ENCODE peak calls at places on chromosomes 5 and 9, in ten cellular contexts. A is fibroblast of lung; H is GM12864; S is cardiac muscle cell; K is NT2/D1; D is PC-3; G is OCI-LY7; N is CD4-positive, alpha-beta memory T cell; R is bronchial epithelial cell; O is PC-9. Z is an unnamed sample.

GRCh38 chr5:118007262-118007661 is 981.1 kb downstream of the DTWD2 start:
- DNase-seq in K (no peak), R (peak), D (no peak), H (no peak), G (no peak), N (no peak), A (no peak), S (no peak), O (no peak), Z (no peak)

GRCh38 chr9:20640331-20641187 is 18.3 kb upstream of the MLLT3 start:
- DNase-seq in G (peak), D (peak), H (peak), N (peak), K (no peak), A (no peak), O (no peak), R (peak), S (peak), Z (peak)

GRCh38 chr5:168187599-168187998 is 103.8 kb upstream of the WWC1 start:
- DNase-seq in G (no peak), K (no peak), R (no peak), O (no peak), S (peak), N (no peak), D (no peak), A (no peak), H (no peak), Z (no peak)

GRCh38 chr9:981491-981898 is 5.0 kb downstream of the DMRT3 start:
- DNase-seq in S (peak), O (no peak), K (no peak), G (no peak), D (no peak), N (no peak), H (no peak), A (no peak), R (no peak), Z (no peak)

GRCh38 chr5:179263391-179264052 is 81.7 kb downstream of the ADAMTS2 start:
- DNase-seq in R (no peak), O (no peak), A (no peak), N (no peak), K (no peak), S (no peak), D (no peak), G (no peak), H (no peak), Z (no peak)

GRCh38 chr9:34403554-34404380 is 27.1 kb upstream of the MYORG start:
- DNase-seq in S (peak), R (peak), D (peak), O (peak), H (no peak), G (peak), A (peak), K (peak), N (peak), Z (peak)

GRCh38 chr5:81021486-81021885 is 61.3 kb downstream of the RASGRF2 start:
- DNase-seq in K (no peak), H (no peak), O (no peak), R (no peak), S (no peak), G (no peak), A (peak), D (no peak), N (no peak), Z (no peak)

GRCh38 chr9:70534058-70534457 is 119.6 kb upstream of the KLF9 start:
- DNase-seq in K (no peak), S (no peak), R (peak), H (no peak), D (no peak), G (no peak), N (no peak), A (no peak), O (peak), Z (no peak)

GRCh38 chr9:113622600-113623400 is 159.3 kb downstream of the RGS3 start:
- DNase-seq in G (peak), D (peak), K (peak), S (peak), H (peak), O (peak), A (peak), N (no peak), R (peak), Z (no peak)

DNA sequence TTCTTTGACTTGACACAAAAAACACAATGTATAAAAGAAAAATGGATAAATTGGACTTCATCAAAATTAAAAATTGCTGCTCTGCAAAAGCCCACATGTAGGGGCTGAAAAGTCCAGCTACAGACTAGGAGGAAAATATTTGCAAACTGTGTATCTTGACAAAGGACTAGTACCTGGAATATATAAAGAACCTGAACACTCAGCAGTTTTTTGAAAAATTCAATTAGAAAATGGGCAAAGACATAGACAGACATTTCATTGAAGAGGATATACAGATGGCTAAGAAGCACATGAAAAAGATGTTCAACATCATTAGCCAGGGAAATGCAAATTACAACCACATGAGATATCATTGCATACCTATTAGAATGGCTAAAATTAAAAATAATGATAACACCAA is 18.5 kb upstream of the TAL2 start:
- DNase-seq in H (no peak), O (no peak), K (no peak), N (no peak), R (no peak), S (no peak), D (no peak), A (no peak), G (no peak), Z (no peak)
- H3K4me3 ChIP-seq in H (no peak), O (no peak), K (no peak), N (no peak), R (no peak), S (no peak), D (no peak), A (no peak), G (no peak), Z (no peak)

DNA sequence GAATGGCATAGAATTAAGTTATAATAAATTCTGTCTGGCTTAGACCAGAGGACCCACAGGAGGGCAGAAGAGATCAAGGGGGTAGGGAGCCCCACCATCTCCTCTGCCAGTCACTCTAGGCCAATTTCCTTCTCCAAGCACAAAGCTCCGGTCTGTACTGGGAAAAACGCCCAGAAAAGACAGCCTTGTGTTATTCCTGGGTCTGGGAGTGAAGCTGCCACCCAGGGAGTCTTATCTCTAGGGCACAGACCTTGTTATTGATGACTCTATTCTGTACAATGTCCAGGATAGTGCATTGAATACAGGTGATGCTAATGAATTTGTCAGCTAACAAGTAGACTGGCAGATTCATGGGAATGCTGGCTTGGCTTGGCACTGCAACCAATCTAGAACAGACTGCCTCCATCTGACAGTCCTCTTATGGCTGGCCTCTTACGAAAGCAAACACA is 60.7 kb downstream of the MED27 start:
- DNase-seq in D (no peak), A (no peak), K (no peak), S (no peak), N (no peak), G (no peak), O (no peak), H (no peak), R (no peak), Z (no peak)
- H3K4me3 ChIP-seq in D (no peak), A (no peak), K (no peak), S (no peak), N (no peak), G (no peak), O (no peak), H (no peak), R (no peak), Z (no peak)

DNA sequence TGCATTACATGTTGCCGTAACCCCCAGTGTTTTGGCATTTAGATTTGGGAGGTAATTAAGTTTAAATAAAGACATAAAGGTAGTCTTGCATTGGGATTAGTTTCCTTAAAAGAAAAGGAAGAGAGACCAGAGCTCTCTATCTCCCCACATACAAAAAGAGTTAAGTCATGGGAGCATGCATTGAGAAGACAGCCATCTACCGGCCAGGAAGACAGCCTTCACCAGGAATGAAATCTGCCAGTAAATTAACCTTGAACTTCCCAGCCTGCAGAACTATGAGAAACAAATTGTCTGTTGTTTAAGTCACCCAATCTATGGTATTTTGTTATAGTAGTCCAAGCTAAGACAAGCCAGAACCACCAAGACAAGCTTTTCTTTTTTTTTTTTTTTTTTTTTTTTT is 567.0 kb upstream of the CDH18 start:
- DNase-seq in G (no peak), H (no peak), R (no peak), A (no peak), S (no peak), O (no peak), N (no peak), K (no peak), D (peak), Z (no peak)
- H3K4me3 ChIP-seq in G (no peak), H (no peak), R (no peak), A (no peak), S (no peak), O (no peak), N (no peak), K (no peak), D (no peak), Z (no peak)

GRCh38 chr5:126509339-126509738 is 85.7 kb downstream of the ALDH7A1 start:
- DNase-seq in O (no peak), K (no peak), D (no peak), A (no peak), G (no peak), H (no peak), R (no peak), S (no peak), N (no peak), Z (no peak)

GRCh38 chr5:126508251-126508961 is 85.2 kb downstream of the GRAMD2B start:
- DNase-seq in A (no peak), H (no peak), S (no peak), G (no peak), K (no peak), O (no peak), D (no peak), R (no peak), N (peak), Z (no peak)

GRCh38 chr5:126506079-126506478 is 82.9 kb downstream of the GRAMD2B start:
- DNase-seq in R (no peak), S (no peak), K (no peak), A (no peak), O (no peak), D (no peak), G (no peak), N (no peak), H (no peak), Z (no peak)

GRCh38 chr5:126511961-126512360 is 83.1 kb downstream of the ALDH7A1 start:
- DNase-seq in G (no peak), N (no peak), S (no peak), H (no peak), R (no peak), D (no peak), A (no peak), O (no peak), K (no peak), Z (no peak)

GRCh38 chr5:126508962-126509279 is 85.7 kb downstream of the GRAMD2B start:
- DNase-seq in D (no peak), O (no peak), S (no peak), K (no peak), G (peak), H (no peak), A (peak), R (peak), N (no peak), Z (no peak)
- H3K4me3 ChIP-seq in D (no peak), O (no peak), S (no peak), K (no peak), G (no peak), H (no peak), A (no peak), R (no peak), N (peak), Z (peak)

DNA sequence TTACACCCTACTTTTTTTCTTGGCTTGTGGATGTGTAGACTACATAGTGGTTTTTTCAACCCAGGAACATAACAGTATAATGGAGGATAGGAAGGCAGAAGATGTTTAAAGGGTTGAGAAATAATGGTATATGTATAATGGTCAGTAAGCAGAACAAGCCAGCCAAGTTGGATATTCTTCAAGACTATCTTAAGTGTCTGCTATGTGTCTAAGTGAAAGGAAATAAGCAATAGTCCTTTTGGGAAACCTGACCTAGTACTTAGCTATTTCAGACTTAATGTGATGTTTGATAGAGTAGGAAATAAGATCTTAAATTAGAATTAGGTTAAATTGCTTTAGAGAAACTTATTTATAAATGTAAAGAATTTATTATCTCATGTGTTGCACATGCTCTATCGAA is 85.7 kb downstream of the PTPDC1 start:
- DNase-seq in O (no peak), N (no peak), D (no peak), H (no peak), A (peak), S (no peak), R (no peak), G (no peak), K (no peak), Z (no peak)
- H3K4me3 ChIP-seq in O (no peak), N (no peak), D (peak), H (no peak), A (peak), S (no peak), R (no peak), G (peak), K (no peak), Z (no peak)

GRCh38 chr5:83509535-83509934 is 38.0 kb downstream of the VCAN start:
- DNase-seq in G (no peak), R (peak), H (no peak), O (no peak), D (no peak), S (peak), N (no peak), K (no peak), A (peak), Z (no peak)

GRCh38 chr5:83507431-83507830 is 35.9 kb downstream of the VCAN start:
- DNase-seq in S (no peak), G (no peak), K (no peak), A (no peak), O (no peak), N (no peak), D (no peak), R (no peak), H (no peak), Z (no peak)

GRCh38 chr5:83512051-83512745 is 40.7 kb downstream of the VCAN start:
- DNase-seq in S (no peak), R (no peak), K (no peak), G (no peak), A (peak), H (no peak), D (no peak), O (no peak), N (no peak), Z (no peak)

GRCh38 chr5:83513081-83513480 is 41.5 kb downstream of the VCAN start:
- DNase-seq in N (no peak), D (no peak), G (no peak), K (no peak), S (no peak), O (no peak), R (no peak), A (peak), H (no peak), Z (no peak)

DNA sequence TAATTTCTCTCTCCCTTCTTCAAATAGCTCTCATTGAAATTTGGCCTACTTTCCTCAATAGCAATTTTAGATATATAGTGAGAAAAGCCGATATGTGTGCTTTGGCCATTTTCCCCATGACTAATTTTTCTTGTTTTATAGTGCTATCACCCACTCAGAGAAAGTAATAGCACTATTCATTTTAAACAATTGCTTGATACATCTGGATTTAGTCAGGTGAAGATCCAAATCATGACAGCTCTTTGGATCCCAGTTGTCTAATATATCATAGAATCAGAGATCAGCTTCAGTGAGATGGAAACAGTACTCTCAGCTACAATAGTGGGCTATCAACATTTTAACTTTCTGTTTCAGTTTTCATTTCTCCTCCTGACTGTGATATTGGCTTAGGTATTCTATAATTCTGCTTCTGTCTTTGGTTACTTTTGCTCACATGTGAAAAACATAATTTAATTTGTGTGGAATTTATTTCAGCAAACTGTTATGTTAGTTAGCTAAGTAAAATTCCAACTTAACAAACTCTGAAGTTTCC is 38.7 kb downstream of the VCAN start:
- DNase-seq in H (no peak), A (no peak), S (no peak), K (no peak), O (no peak), N (no peak), R (no peak), D (no peak), G (no peak), Z (no peak)
- H3K4me3 ChIP-seq in H (no peak), A (no peak), S (no peak), K (no peak), O (no peak), N (no peak), R (no peak), D (no peak), G (no peak), Z (no peak)

DNA sequence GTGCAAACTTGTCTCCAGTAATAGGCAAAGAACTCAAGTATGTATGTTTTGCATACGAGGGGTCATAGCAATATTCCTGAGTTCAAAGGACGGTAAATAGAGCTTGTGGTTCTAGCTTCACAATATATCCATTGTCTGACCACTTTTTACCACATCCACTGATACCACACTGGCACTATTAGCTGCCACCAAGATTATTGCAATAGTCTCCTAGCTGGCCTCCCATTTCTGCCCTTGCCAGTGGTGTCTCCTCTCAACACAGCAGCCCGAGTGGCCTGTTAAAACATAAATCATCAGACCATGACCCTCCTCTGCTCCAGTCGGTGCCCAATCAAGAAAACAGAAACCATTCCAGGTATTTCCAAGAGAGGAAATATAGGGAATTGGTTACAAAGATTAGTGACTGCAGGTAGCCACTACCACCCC is 17.0 kb downstream of the GRXCR2 start:
- DNase-seq in R (no peak), A (peak), S (no peak), H (no peak), O (no peak), N (no peak), D (peak), K (no peak), G (no peak), Z (no peak)
- H3K4me3 ChIP-seq in R (no peak), A (no peak), S (no peak), H (no peak), O (no peak), N (no peak), D (no peak), K (peak), G (no peak), Z (no peak)

DNA sequence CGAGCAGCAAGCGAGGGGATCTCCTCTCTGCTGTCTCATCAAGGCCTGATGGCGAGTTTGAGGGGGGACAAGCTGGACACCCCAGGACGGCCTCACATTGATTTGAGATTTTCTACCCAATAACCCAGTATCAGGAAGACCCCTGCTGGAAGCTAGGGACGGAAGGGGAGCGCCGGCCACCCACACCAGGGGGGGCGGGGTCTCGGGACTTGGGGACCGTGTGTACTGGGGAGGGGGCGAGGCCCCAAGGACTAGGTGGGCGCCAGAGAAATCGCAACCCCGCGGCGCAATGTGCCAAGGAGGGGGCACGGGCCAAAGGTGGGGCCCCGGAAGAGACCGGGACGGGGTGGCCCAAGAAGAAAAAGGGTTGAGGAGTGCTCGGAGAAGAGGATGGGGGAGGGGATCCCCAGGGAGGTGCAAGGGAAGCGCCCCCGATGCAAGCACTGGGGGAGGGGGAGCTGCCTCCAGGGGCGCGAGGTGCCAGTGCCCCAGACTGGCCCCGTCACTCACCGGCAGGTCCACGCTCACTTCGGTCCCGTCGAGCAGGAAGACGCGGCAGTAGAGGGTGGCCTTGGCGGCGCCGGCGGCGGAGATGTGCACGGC is 1.1 kb downstream of the EPB41L4B start:
- DNase-seq in O (no peak), N (no peak), A (no peak), S (no peak), H (no peak), D (no peak), R (no peak), K (no peak), G (no peak), Z (no peak)
- H3K4me3 ChIP-seq in O (peak), N (no peak), A (peak), S (peak), H (peak), D (peak), R (peak), K (peak), G (no peak), Z (no peak)

DNA sequence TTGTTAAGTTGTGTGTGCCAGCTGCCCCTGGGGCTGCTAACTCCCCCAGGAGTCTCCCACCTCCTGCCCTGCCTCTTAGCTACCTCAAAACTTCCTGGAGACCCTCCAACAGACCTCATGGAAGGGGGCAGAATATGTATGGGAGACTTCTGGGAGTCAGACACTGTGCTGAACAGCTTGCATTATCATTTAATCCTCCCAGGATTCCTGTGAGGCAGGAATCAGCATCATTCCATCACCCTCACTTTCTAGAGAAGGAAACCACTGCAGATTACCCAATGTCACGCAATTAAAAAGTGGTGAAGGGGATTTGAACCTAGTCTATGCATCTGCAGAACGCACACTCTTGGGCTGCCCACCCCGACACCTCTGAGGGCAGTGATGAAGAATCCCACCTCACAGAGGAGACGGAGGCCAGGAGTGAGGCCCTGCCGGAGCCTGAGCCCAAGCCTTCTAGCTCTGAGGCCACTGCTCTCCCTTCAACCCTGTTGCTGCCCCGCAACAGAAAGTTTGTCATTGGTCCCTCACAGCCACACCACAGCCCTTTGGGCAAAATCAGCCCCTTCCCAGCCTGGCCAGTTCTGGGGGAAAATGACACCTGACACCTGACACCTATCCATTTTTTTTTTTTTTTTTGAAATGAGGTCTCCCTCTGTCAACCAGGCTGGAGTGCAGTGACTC is 30.3 kb upstream of the IL17B start:
- DNase-seq in K (no peak), R (no peak), A (no peak), D (no peak), S (no peak), H (no peak), G (no peak), O (no peak), N (no peak), Z (no peak)
- H3K4me3 ChIP-seq in K (no peak), R (no peak), A (peak), D (no peak), S (no peak), H (no peak), G (no peak), O (no peak), N (no peak), Z (no peak)

GRCh38 chr9:81683704-81684103 is 5.6 kb downstream of the TLE1 start:
- DNase-seq in S (no peak), H (no peak), R (no peak), N (no peak), A (no peak), O (no peak), K (no peak), G (no peak), D (no peak), Z (no peak)
- H3K4me3 ChIP-seq in S (no peak), H (no peak), R (no peak), N (no peak), A (no peak), O (no peak), K (no peak), G (no peak), D (no peak), Z (no peak)

Z was measured in CD8-positive, alpha-beta T cell.